ENCODE peak calls at places on chromosomes 5 and 9, in four cellular contexts. L, G, S and H are unnamed samples.

GRCh38 chr9:38401994-38402393 is 9.5 kb downstream of the ALDH1B1 start:
- DNase-seq in L (no peak), G (no peak), S (no peak), H (no peak)

GRCh38 chr5:151225475-151225874 is 1.6 kb upstream of the CCDC69 start:
- DNase-seq in L (no peak), G (no peak), S (no peak), H (no peak)

GRCh38 chr5:72846483-72846882 is 30.0 kb downstream of the TNPO1 start:
- DNase-seq in L (no peak), G (no peak), S (no peak), H (no peak)

GRCh38 chr5:136729901-136730355 is 364.6 kb upstream of the TRPC7 start:
- DNase-seq in L (no peak), G (peak; percentile 10), S (no peak), H (peak; percentile 12)

GRCh38 chr5:93245226-93245625 is 335.8 kb downstream of the NR2F1-AS1 start:
- DNase-seq in L (no peak), G (no peak), S (no peak), H (no peak)

GRCh38 chr5:108345541-108346171 is 36.2 kb downstream of the FBXL17 start:
- DNase-seq in L (peak; percentile 5), G (peak; percentile 9), S (peak; percentile 43), H (peak; percentile 12)

GRCh38 chr9:5843450-5844249 is 10.7 kb upstream of the ERMP1 start:
- DNase-seq in L (no peak), G (no peak), S (peak; percentile 88), H (peak; percentile 26)

GRCh38 chr5:158992104-158992740 is 107.5 kb downstream of the EBF1 start:
- DNase-seq in L (no peak), G (no peak), S (no peak), H (no peak)

GRCh38 chr5:23631283-23632045 is 124.1 kb downstream of the PRDM9 start:
- DNase-seq in L (no peak), G (no peak), S (no peak), H (no peak)

GRCh38 chr5:72347801-72348305 is 27.7 kb downstream of the PTCD2 start:
- DNase-seq in L (no peak), G (no peak), S (no peak), H (no peak)

GRCh38 chr5:157354825-157355224 is 88.9 kb downstream of the CYFIP2 start:
- DNase-seq in L (no peak), G (peak; percentile 8), S (no peak), H (peak; percentile 27)

GRCh38 chr9:138022756-138023393 is 145.3 kb downstream of the CACNA1B start:
- DNase-seq in L (no peak), G (no peak), S (no peak), H (no peak)

GRCh38 chr5:140965905-140966292 is 377 bp upstream of the PCDHAC2 start:
- DNase-seq in L (no peak), G (no peak), S (no peak), H (no peak)

GRCh38 chr9:116476935-116477381 is 210.1 kb upstream of the TRIM32 start:
- DNase-seq in L (no peak), G (no peak), S (no peak), H (no peak)

GRCh38 chr9:128494108-128494742 is 10.3 kb upstream of the GLE1 start:
- DNase-seq in L (no peak), G (peak; percentile 69), S (no peak), H (peak; percentile 39)

GRCh38 chr9:8555767-8556500 is 756.4 kb upstream of the DMAC1 start:
- DNase-seq in L (no peak), G (no peak), S (no peak), H (no peak)

GRCh38 chr5:177093082-177093712 is 6.5 kb downstream of the FGFR4 start:
- DNase-seq in L (no peak), G (no peak), S (no peak), H (no peak)

GRCh38 chr5:107542831-107543231 is 127.9 kb downstream of the EFNA5 start:
- DNase-seq in L (no peak), G (no peak), S (peak; percentile 2), H (no peak)

GRCh38 chr9:7935666-7936065 is 136.1 kb upstream of the DMAC1 start:
- DNase-seq in L (no peak), G (no peak), S (no peak), H (no peak)

GRCh38 chr9:131492070-131492469 is 10.6 kb upstream of the POMT1 start:
- DNase-seq in L (no peak), G (no peak), S (no peak), H (no peak)

GRCh38 chr9:129291041-129291501 is 113.0 kb upstream of the IER5L start:
- DNase-seq in L (no peak), G (no peak), S (no peak), H (no peak)

GRCh38 chr5:31047007-31047406 is 146.5 kb upstream of the CDH6 start:
- DNase-seq in L (no peak), G (no peak), S (no peak), H (no peak)

GRCh38 chr9:6686396-6686795 is 40.9 kb upstream of the GLDC start:
- DNase-seq in L (no peak), G (no peak), S (peak; percentile 44), H (no peak)

GRCh38 chr9:34446468-34446891 is 11.9 kb downstream of the FAM219A start:
- DNase-seq in L (no peak), G (no peak), S (no peak), H (no peak)

GRCh38 chr5:130168211-130168610 is 263.9 kb downstream of the CHSY3 start:
- DNase-seq in L (no peak), G (no peak), S (no peak), H (no peak)

GRCh38 chr9:131733601-131734061 is 6.2 kb downstream of the RAPGEF1 start:
- DNase-seq in L (no peak), G (peak; percentile 59), S (no peak), H (peak; percentile 70)

GRCh38 chr9:61671276-61671973 is 481.6 kb downstream of the SPATA31A7 start:
- DNase-seq in L (no peak), G (no peak), S (no peak), H (peak; percentile 38)

GRCh38 chr5:61613679-61614078 is 281.6 kb downstream of the ZSWIM6 start:
- DNase-seq in L (no peak), G (no peak), S (no peak), H (no peak)

GRCh38 chr9:88775037-88775471 is 216.2 kb upstream of the S1PR3 start:
- DNase-seq in L (no peak), G (peak; percentile 22), S (no peak), H (no peak)

GRCh38 chr5:179293276-179293675 is 52.0 kb downstream of the ADAMTS2 start:
- DNase-seq in L (no peak), G (no peak), S (no peak), H (no peak)

GRCh38 chr5:79105868-79106267 is 5.7 kb upstream of the BHMT start:
- DNase-seq in L (no peak), G (peak; percentile 16), S (no peak), H (no peak)

DNA sequence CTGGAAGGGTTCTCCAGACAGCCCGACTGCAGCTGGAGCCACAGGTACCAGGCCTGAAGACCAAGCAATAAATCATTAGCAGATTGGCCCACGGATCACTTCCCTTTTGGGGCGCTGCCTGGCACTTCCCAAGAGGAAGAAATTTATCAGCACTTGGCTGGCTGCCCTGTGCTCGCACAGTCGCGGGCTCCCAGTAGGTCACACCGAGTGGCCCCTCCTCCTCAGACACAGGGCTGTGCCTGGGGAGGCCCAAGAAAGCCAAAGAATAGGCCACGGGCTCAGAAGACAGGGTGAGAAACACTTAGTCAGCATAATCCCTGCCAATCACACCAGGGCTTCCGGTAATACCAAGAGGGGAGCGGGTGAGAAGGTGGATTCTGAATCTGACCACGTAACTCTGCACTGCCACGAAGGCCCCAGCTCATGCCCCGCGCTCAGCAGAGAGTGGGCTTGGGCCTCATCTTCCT is 115.7 kb upstream of the MSX2 start:
- DNase-seq in L (no peak), G (no peak), S (no peak), H (peak; percentile 42)
- TF ChIP-seq MXI1 in L (no peak), G (no peak), S (no peak), H (no peak)

GRCh38 chr5:40017918-40018317 is 593.1 kb upstream of the DAB2 start:
- DNase-seq in L (no peak), G (no peak), S (no peak), H (no peak)

GRCh38 chr5:40027395-40027794 is 602.6 kb upstream of the DAB2 start:
- DNase-seq in L (no peak), G (no peak), S (no peak), H (no peak)

GRCh38 chr5:40021007-40021406 is 596.2 kb upstream of the DAB2 start:
- DNase-seq in L (no peak), G (no peak), S (no peak), H (no peak)

GRCh38 chr5:40017151-40017550 is 592.4 kb upstream of the DAB2 start:
- DNase-seq in L (no peak), G (no peak), S (no peak), H (no peak)

DNA sequence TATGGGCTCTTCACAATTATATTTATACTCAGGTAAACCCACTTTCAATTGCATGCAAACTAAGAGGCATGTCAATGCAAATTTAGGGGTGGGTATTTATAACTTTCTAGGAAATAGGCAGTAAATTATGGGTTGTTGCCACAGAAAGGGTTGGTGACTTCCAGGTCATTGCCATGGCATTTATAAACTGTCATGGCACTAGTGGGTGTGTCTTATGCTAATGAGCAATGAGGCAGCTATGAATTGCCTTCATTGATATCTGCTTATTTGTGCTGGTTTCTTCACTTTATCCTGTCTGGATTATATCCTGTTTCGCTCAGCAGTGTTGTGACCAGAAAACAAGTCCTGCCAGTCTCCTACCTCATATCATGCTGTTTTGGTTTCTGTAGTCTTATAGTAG is 597.3 kb upstream of the DAB2 start:
- DNase-seq in L (no peak), G (no peak), S (no peak), H (no peak)
- TF ChIP-seq CHD2 in L (no peak), G (no peak), S (no peak), H (no peak)

GRCh38 chr9:78118742-78119473 is 87.3 kb upstream of the GNAQ start:
- DNase-seq in L (peak; percentile 35), G (no peak), S (no peak), H (no peak)
- TF ChIP-seq MXI1 in L (peak; percentile 22), G (no peak), S (no peak), H (no peak)

GRCh38 chr5:111143910-111144309 is 51.8 kb downstream of the WDR36 start:
- DNase-seq in L (no peak), G (no peak), S (no peak), H (no peak)
- TF ChIP-seq CHD2 in L (no peak), G (no peak), S (no peak), H (no peak)